ENCODE peak calls at places on chromosomes 6 and 20, in seven cellular contexts. U, D, X, T, K, H and N are unnamed samples.

GRCh38 chr6:96016781-96017180 is 1.0 kb downstream of the FUT9 start:
- DNase-seq in U (no peak), D (no peak), X (no peak), T (no peak), K (no peak), H (no peak), N (no peak)

GRCh38 chr6:170049641-170050491 is 241.0 kb downstream of the DLL1 start:
- DNase-seq in U (peak), D (peak), X (peak), T (no peak), K (peak), H (no peak), N (peak)

GRCh38 chr6:101163611-101164010 is 229.9 kb upstream of the GRIK2 start:
- DNase-seq in U (no peak), D (no peak), X (no peak), T (no peak), K (no peak), H (no peak), N (no peak)

GRCh38 chr6:47852727-47853126 is 70.9 kb downstream of the OPN5 start:
- DNase-seq in U (no peak), D (no peak), X (no peak), T (no peak), K (no peak), H (no peak), N (no peak)

GRCh38 chr6:33249732-33250625 is 21.7 kb downstream of the VPS52 start:
- DNase-seq in U (peak), D (peak), X (peak), T (no peak), K (peak), H (no peak), N (no peak)

GRCh38 chr6:70254784-70255183 is 48.1 kb downstream of the COL9A1 start:
- DNase-seq in U (no peak), D (no peak), X (no peak), T (no peak), K (no peak), H (no peak), N (no peak)

GRCh38 chr20:63205896-63206295 is 10.0 kb downstream of the YTHDF1 start:
- DNase-seq in U (no peak), D (no peak), X (no peak), T (no peak), K (no peak), H (no peak), N (no peak)

GRCh38 chr6:920512-920911 is 227.6 kb upstream of the EXOC2 start:
- DNase-seq in U (no peak), D (no peak), X (no peak), T (no peak), K (no peak), H (no peak), N (no peak)

GRCh38 chr6:30646450-30647038 is 389 bp upstream of the C6orf136 start:
- DNase-seq in U (peak), D (peak), X (peak), T (no peak), K (peak), H (no peak), N (no peak)

GRCh38 chr20:723756-724155 is 44.5 kb downstream of the SLC52A3 start:
- DNase-seq in U (no peak), D (no peak), X (no peak), T (no peak), K (no peak), H (no peak), N (peak)

GRCh38 chr6:44431118-44431725 is 43.7 kb downstream of the CDC5L start:
- DNase-seq in U (peak), D (peak), X (peak), T (peak), K (peak), H (peak), N (peak)

GRCh38 chr20:23156170-23156841 is 70.2 kb upstream of the CD93 start:
- DNase-seq in U (no peak), D (peak), X (no peak), T (no peak), K (no peak), H (no peak), N (no peak)

GRCh38 chr6:44075137-44076015 is 51.9 kb downstream of the MRPL14 start:
- DNase-seq in U (no peak), D (no peak), X (no peak), T (no peak), K (no peak), H (peak), N (no peak)

GRCh38 chr6:4010682-4011081 is 68.3 kb downstream of the FAM217A start:
- DNase-seq in U (no peak), D (no peak), X (no peak), T (peak), K (no peak), H (peak), N (no peak)

GRCh38 chr6:117483004-117483644 is 650 bp downstream of the DCBLD1 start:
- DNase-seq in U (peak), D (peak), X (peak), T (peak), K (peak), H (no peak), N (peak)

GRCh38 chr6:13733178-13733851 is 21.7 kb upstream of the RANBP9 start:
- DNase-seq in U (peak), D (peak), X (peak), T (no peak), K (no peak), H (no peak), N (peak)

GRCh38 chr6:24357336-24358218 is at the start of gene DCDC2:
- DNase-seq in U (no peak), D (peak), X (peak), T (peak), K (peak), H (no peak), N (peak)

GRCh38 chr6:24358219-24358821 is 461 bp upstream of the DCDC2 start:
- DNase-seq in U (no peak), D (no peak), X (no peak), T (no peak), K (peak), H (no peak), N (no peak)

GRCh38 chr6:24355422-24355821 is 2.4 kb downstream of the DCDC2 start:
- DNase-seq in U (no peak), D (no peak), X (no peak), T (no peak), K (no peak), H (no peak), N (no peak)

GRCh38 chr6:24356310-24357035 is 1.4 kb downstream of the DCDC2 start:
- DNase-seq in U (no peak), D (no peak), X (no peak), T (no peak), K (no peak), H (no peak), N (no peak)

GRCh38 chr6:24352434-24352833 is 5.4 kb downstream of the DCDC2 start:
- DNase-seq in U (no peak), D (no peak), X (no peak), T (no peak), K (no peak), H (no peak), N (no peak)
- H3K4me3 ChIP-seq in U (no peak), D (no peak), X (no peak), T (no peak), K (no peak), H (no peak), N (no peak)

DNA sequence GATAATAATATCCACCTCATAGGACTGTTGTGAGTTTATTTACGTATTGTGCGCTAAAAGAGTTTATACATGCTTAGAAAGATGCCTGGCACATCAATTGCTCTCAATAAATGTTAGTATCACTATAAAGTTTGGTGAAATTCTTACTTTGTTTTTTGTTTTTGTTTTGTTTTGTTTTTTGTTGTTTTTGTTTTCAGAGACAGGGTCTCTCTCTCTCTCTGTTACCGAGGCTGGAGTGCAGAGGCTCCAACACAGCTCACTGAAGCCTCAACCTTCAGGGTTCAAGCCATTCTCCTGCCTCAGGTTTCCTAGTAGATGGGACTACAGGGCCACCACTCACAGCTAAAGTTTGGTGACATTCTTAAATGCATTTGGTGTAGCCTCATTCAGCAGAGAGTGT is 32.2 kb upstream of the BTN3A2 start:
- DNase-seq in U (no peak), D (no peak), X (no peak), T (no peak), K (no peak), H (no peak), N (no peak)
- H3K4me3 ChIP-seq in U (no peak), D (no peak), X (no peak), T (no peak), K (no peak), H (peak), N (no peak)

DNA sequence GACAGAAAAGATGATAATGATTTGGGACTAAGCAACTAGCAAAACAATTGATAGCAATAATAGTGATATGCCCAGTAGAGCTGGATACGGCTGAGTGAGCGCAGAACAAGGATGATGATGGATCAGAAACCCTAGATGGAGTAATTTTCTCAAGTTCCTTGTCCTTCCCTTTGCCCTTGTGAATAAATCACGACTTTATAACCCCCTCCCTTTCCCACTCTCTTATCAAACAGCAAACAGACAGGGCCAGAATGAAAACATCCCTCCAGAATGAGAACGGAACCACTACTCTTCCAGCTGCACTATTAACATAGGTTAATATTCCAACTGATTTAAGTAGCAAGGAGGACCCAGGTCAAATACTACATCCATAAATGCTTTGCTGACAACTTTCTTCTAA is 1.3 kb upstream of the MTFR2 start:
- DNase-seq in U (no peak), D (peak), X (no peak), T (no peak), K (no peak), H (no peak), N (no peak)
- H3K4me3 ChIP-seq in U (no peak), D (peak), X (no peak), T (peak), K (no peak), H (peak), N (no peak)

GRCh38 chr6:168441434-168442391 is 729 bp downstream of the SMOC2 start:
- DNase-seq in U (no peak), D (no peak), X (no peak), T (no peak), K (no peak), H (no peak), N (no peak)
- H3K4me3 ChIP-seq in U (peak), D (no peak), X (peak), T (no peak), K (peak), H (no peak), N (peak)

DNA sequence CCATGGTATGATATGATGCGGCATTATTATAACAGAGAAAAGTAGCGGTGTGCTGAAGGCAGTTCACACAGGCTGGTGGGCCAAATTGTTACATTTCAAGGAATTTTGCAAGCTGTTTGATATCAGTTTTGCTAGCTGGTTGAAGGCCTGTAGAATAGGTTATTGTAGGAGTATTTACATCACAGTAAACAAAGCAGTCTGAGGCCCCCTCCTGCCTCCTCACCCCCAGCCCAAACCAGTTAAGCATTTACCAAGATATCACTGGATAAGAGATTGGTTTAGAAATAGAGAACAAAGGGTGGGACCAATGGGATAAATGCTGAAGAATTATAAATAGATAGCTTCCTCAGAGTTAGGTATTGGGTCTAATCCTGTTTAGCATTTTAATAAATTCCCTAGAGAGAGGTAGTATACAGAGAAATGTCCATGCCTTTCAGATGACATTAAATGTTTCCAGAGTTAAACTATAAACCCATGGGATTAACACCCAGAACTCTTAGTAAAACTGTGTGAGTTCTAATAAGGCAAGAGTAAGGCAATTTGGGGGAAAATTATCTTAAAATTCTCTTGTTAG is 2.4 kb upstream of the PHACTR2 start:
- DNase-seq in U (no peak), D (peak), X (no peak), T (no peak), K (no peak), H (no peak), N (no peak)
- H3K4me3 ChIP-seq in U (no peak), D (peak), X (no peak), T (no peak), K (no peak), H (no peak), N (no peak)

GRCh38 chr6:21511891-21512550 is 81.5 kb upstream of the SOX4 start:
- DNase-seq in U (no peak), D (no peak), X (no peak), T (no peak), K (no peak), H (no peak), N (no peak)

GRCh38 chr6:21508753-21509152 is 84.8 kb upstream of the SOX4 start:
- DNase-seq in U (no peak), D (no peak), X (no peak), T (no peak), K (no peak), H (no peak), N (no peak)

DNA sequence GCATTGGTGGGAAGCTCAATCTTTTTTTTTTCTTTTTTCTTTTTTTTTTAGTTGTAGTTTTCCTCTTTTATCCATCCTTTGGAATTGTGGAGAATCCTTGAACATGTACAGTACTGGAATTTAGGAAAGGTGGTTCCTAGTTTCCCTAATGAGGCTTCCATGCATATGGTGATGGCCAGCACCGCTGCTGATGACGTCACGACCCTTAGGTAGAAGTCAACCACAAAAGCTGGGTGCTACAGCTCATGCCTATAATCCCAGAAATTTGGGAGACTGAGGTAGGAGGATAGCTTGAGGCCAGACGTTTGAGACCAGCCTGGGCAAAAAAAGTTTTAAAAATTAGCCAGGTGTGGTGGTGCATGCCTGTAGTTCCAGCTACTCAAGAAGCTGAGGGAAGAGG is 79.3 kb upstream of the SOX4 start:
- DNase-seq in U (no peak), D (no peak), X (no peak), T (no peak), K (no peak), H (no peak), N (no peak)
- H3K4me3 ChIP-seq in U (no peak), D (no peak), X (no peak), T (no peak), K (no peak), H (no peak), N (no peak)